ENCODE peak calls at places on chromosome X, in eight cellular contexts. W is GM06990, Z is uterus, H is ascending aorta, N is left lung, D is spleen, S is HCT116, M is esophagus muscularis mucosa. Q is an unnamed sample.

GRCh38 chrX:150348365-150348764 is 14.8 kb upstream of the MAMLD1 start:
- DNase-seq in W (no peak), Z (no peak), H (no peak), N (peak), D (no peak), S (no peak), M (no peak), Q (no peak)

GRCh38 chrX:48715066-48715465 is 18.5 kb downstream of the SUV39H1 start:
- DNase-seq in W (no peak), Z (no peak), H (no peak), N (no peak), D (no peak), S (no peak), M (no peak), Q (no peak)

GRCh38 chrX:68832101-68832416 is 3.2 kb downstream of the EFNB1 start:
- DNase-seq in W (peak), Z (peak), H (peak), N (peak), D (no peak), S (no peak), M (no peak), Q (no peak)

GRCh38 chrX:49029876-49030275 is 13.3 kb downstream of the TFE3 start:
- DNase-seq in W (no peak), Z (no peak), H (no peak), N (no peak), D (no peak), S (peak), M (no peak), Q (no peak)

GRCh38 chrX:15343075-15343476 is 7.8 kb upstream of the PIGA start:
- DNase-seq in W (no peak), Z (no peak), H (no peak), N (no peak), D (no peak), S (no peak), M (no peak), Q (no peak)

GRCh38 chrX:15546745-15547144 is 46.1 kb downstream of the BMX start:
- DNase-seq in W (no peak), Z (no peak), H (no peak), N (no peak), D (no peak), S (no peak), M (no peak), Q (no peak)

GRCh38 chrX:54921427-54922021 is 900 bp downstream of the TRO start:
- DNase-seq in W (peak), Z (peak), H (no peak), N (peak), D (no peak), S (no peak), M (no peak), Q (no peak)

GRCh38 chrX:113512700-113513395 is 672.2 kb upstream of the AMOT start:
- DNase-seq in W (no peak), Z (no peak), H (no peak), N (no peak), D (no peak), S (peak), M (no peak), Q (no peak)

GRCh38 chrX:150899191-150899757 is 806 bp upstream of the CD99L2 start:
- DNase-seq in W (peak), Z (peak), H (peak), N (peak), D (peak), S (no peak), M (no peak), Q (no peak)

GRCh38 chrX:46819136-46819535 is 17.7 kb upstream of the RP2 start:
- DNase-seq in W (no peak), Z (no peak), H (no peak), N (no peak), D (no peak), S (no peak), M (no peak), Q (no peak)

GRCh38 chrX:9851890-9852289 is 65.7 kb downstream of the SHROOM2 start:
- DNase-seq in W (no peak), Z (no peak), H (no peak), N (no peak), D (no peak), S (no peak), M (no peak), Q (no peak)

GRCh38 chrX:134526399-134526798 is 66.4 kb downstream of the HPRT1 start:
- DNase-seq in W (no peak), Z (no peak), H (no peak), N (no peak), D (no peak), S (no peak), M (no peak), Q (no peak)

GRCh38 chrX:105317117-105317516 is 96.6 kb upstream of the TEX13A start:
- DNase-seq in W (no peak), Z (no peak), H (no peak), N (no peak), D (no peak), S (no peak), M (no peak), Q (no peak)

GRCh38 chrX:1500701-1501624 is 36.0 kb downstream of the P2RY8 start:
- DNase-seq in W (peak), Z (no peak), H (peak), N (no peak), D (peak), S (no peak), M (peak), Q (no peak)

GRCh38 chrX:49829016-49829415 is at the start of gene PAGE4:
- DNase-seq in W (no peak), Z (no peak), H (no peak), N (no peak), D (no peak), S (peak), M (no peak), Q (no peak)

GRCh38 chrX:108443065-108443464 is 3.4 kb downstream of the COL4A5 start:
- DNase-seq in W (no peak), Z (no peak), H (no peak), N (no peak), D (no peak), S (no peak), M (no peak), Q (no peak)

GRCh38 chrX:10769696-10770619 is 149.6 kb upstream of the MID1 start:
- DNase-seq in W (no peak), Z (peak), H (no peak), N (no peak), D (no peak), S (no peak), M (no peak), Q (no peak)

GRCh38 chrX:45689971-45690370 is 489.3 kb upstream of the DIPK2B start:
- DNase-seq in W (no peak), Z (no peak), H (no peak), N (no peak), D (no peak), S (no peak), M (no peak), Q (no peak)

GRCh38 chrX:45445745-45446412 is 245.2 kb upstream of the DIPK2B start:
- DNase-seq in W (no peak), Z (no peak), H (no peak), N (no peak), D (no peak), S (peak), M (no peak), Q (no peak)

GRCh38 chrX:152873361-152873760 is 24.5 kb upstream of the ZNF185 start:
- DNase-seq in W (no peak), Z (no peak), H (no peak), N (no peak), D (no peak), S (no peak), M (no peak), Q (no peak)

GRCh38 chrX:17242470-17242869 is 132.5 kb upstream of the NHS start:
- DNase-seq in W (peak), Z (no peak), H (peak), N (no peak), D (no peak), S (peak), M (no peak), Q (peak)

GRCh38 chrX:41785685-41786084 is 61.7 kb downstream of the GPR82 start:
- DNase-seq in W (no peak), Z (no peak), H (no peak), N (no peak), D (no peak), S (no peak), M (no peak), Q (no peak)

GRCh38 chrX:109880629-109881028 is 122.3 kb upstream of the TMEM164 start:
- DNase-seq in W (peak), Z (no peak), H (no peak), N (peak), D (no peak), S (no peak), M (no peak), Q (no peak)

GRCh38 chrX:13013353-13014110 is 30.9 kb downstream of the FAM9C start:
- DNase-seq in W (peak), Z (peak), H (no peak), N (peak), D (no peak), S (no peak), M (no peak), Q (no peak)

GRCh38 chrX:41142130-41142529 is 56.9 kb downstream of the USP9X start:
- DNase-seq in W (no peak), Z (no peak), H (no peak), N (no peak), D (no peak), S (no peak), M (no peak), Q (no peak)

GRCh38 chrX:3129256-3129655 is 88.0 kb downstream of the ARSF start:
- DNase-seq in W (no peak), Z (no peak), H (no peak), N (no peak), D (no peak), S (no peak), M (no peak), Q (no peak)

GRCh38 chrX:131650637-131651410 is 107.0 kb downstream of the OR13H1 start:
- DNase-seq in W (no peak), Z (no peak), H (no peak), N (no peak), D (no peak), S (no peak), M (no peak), Q (no peak)

GRCh38 chrX:115112411-115112810 is 76.8 kb upstream of the RBMXL3 start:
- DNase-seq in W (no peak), Z (no peak), H (no peak), N (no peak), D (no peak), S (no peak), M (no peak), Q (no peak)

GRCh38 chrX:110173192-110174175 is 144.4 kb downstream of the AMMECR1 start:
- DNase-seq in W (no peak), Z (no peak), H (no peak), N (no peak), D (peak), S (no peak), M (no peak), Q (peak)

GRCh38 chrX:120125444-120125843 is 9.7 kb upstream of the RHOXF1 start:
- DNase-seq in W (no peak), Z (no peak), H (no peak), N (no peak), D (no peak), S (no peak), M (no peak), Q (no peak)

GRCh38 chrX:9942086-9942485 is 25.1 kb upstream of the CLDN34 start:
- DNase-seq in W (peak), Z (no peak), H (no peak), N (no peak), D (no peak), S (no peak), M (no peak), Q (no peak)

GRCh38 chrX:119008122-119008744 is 33.8 kb downstream of the LONRF3 start:
- DNase-seq in W (no peak), Z (peak), H (no peak), N (no peak), D (no peak), S (no peak), M (no peak), Q (no peak)

GRCh38 chrX:47179221-47179927 is 14.3 kb upstream of the UBA1 start:
- DNase-seq in W (no peak), Z (no peak), H (no peak), N (peak), D (peak), S (no peak), M (no peak), Q (no peak)

GRCh38 chrX:19811807-19812604 is 75.4 kb downstream of the SH3KBP1 start:
- DNase-seq in W (peak), Z (no peak), H (no peak), N (no peak), D (no peak), S (no peak), M (no peak), Q (no peak)

GRCh38 chrX:39065051-39065871 is 264.0 kb downstream of the MID1IP1 start:
- DNase-seq in W (no peak), Z (no peak), H (no peak), N (no peak), D (no peak), S (no peak), M (no peak), Q (no peak)

GRCh38 chrX:12469296-12469695 is 321.9 kb upstream of the PRPS2 start:
- DNase-seq in W (no peak), Z (no peak), H (no peak), N (no peak), D (no peak), S (no peak), M (no peak), Q (no peak)

GRCh38 chrX:69082055-69082752 is 83.0 kb downstream of the PJA1 start:
- DNase-seq in W (no peak), Z (no peak), H (no peak), N (no peak), D (peak), S (no peak), M (no peak), Q (no peak)

GRCh38 chrX:103503163-103503852 is 16.0 kb downstream of the RAB40A start:
- DNase-seq in W (no peak), Z (no peak), H (no peak), N (no peak), D (no peak), S (no peak), M (no peak), Q (no peak)
- H3K4me3 ChIP-seq in W (no peak), Z (no peak), H (no peak), N (no peak), D (no peak), S (no peak), M (no peak), Q (no peak)

DNA sequence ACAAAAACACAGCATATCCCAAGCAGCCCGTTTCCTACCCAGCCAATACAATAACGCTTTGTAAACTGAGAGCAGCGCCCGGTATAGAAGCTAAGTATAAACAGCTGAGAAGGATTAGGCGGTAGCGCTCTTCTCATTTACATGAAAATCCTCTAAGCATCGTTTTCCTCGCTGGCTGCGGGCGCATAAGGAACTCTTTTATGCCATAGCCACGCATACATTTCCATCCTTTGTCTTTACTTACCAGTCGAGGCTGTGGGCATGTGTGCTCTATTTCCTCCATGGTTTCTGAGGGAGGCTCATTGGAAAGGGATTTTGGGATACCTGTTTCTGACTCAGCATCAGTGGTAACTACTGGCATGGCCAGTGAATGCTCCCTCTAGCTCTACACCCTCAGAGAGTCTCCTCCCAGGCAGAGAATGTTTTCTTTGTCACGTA is 383 bp downstream of the PCYT1B start:
- DNase-seq in W (no peak), Z (no peak), H (no peak), N (no peak), D (no peak), S (no peak), M (no peak), Q (no peak)
- TF ChIP-seq CTCF in W (no peak), Z (no peak), H (no peak), N (no peak), D (no peak), S (no peak), M (no peak), Q (no peak)

GRCh38 chrX:53279296-53280237 is 1.8 kb downstream of the IQSEC2 start:
- DNase-seq in W (no peak), Z (no peak), H (peak), N (no peak), D (no peak), S (no peak), M (no peak), Q (no peak)
- H3K4me3 ChIP-seq in W (no peak), Z (peak), H (no peak), N (peak), D (no peak), S (peak), M (no peak), Q (no peak)

GRCh38 chrX:130082244-130083106 is 27.8 kb downstream of the ELF4 start:
- DNase-seq in W (peak), Z (peak), H (no peak), N (peak), D (peak), S (no peak), M (no peak), Q (no peak)
- TF ChIP-seq CTCF in W (peak), Z (peak), H (no peak), N (peak), D (peak), S (no peak), M (no peak), Q (no peak)

GRCh38 chrX:140767646-140768045 is 58.1 kb downstream of the LINC00632 start:
- DNase-seq in W (no peak), Z (no peak), H (no peak), N (no peak), D (no peak), S (no peak), M (no peak), Q (no peak)

GRCh38 chrX:140764401-140764919 is 54.9 kb downstream of the LINC00632 start:
- DNase-seq in W (no peak), Z (peak), H (peak), N (peak), D (no peak), S (no peak), M (no peak), Q (no peak)

GRCh38 chrX:140765043-140765784 is 55.7 kb downstream of the LINC00632 start:
- DNase-seq in W (no peak), Z (no peak), H (no peak), N (no peak), D (no peak), S (no peak), M (no peak), Q (no peak)

GRCh38 chrX:140762061-140762460 is 52.5 kb downstream of the LINC00632 start:
- DNase-seq in W (no peak), Z (no peak), H (peak), N (no peak), D (no peak), S (no peak), M (no peak), Q (peak)

DNA sequence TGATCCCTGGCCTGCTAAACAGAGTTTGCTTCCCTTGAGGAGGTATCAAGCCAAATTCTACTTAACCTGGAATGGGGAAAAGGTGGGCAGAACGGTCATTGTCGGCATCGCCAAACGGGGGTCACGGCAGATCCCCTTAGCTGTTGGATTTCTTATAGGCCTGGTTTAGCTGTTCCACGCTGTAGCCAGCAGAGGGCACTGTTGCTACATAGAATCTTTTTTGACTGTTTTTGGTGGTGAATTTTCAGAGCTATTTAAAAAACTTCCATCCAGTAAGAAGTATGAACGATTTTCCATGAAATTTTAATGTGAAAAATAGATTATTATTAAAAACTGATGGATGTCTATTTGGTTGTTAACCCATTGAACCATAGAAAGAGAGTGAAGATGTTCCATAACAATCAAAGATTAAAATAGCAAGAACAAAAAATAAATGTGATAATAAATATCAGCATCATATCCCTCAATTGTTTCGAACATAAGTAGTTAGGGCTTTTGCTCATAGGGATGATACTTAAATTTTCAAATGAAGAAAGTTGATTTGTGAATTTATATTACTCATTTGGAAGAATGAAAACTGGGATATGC is 56.6 kb downstream of the LINC00632 start:
- DNase-seq in W (no peak), Z (peak), H (peak), N (no peak), D (no peak), S (no peak), M (no peak), Q (peak)
- H3K4me3 ChIP-seq in W (no peak), Z (no peak), H (peak), N (peak), D (no peak), S (no peak), M (no peak), Q (no peak)

Q was measured in LNCaP clone FGC.